ENCODE peak calls at places on chromosomes 6 and 20, in eight cellular contexts. V is tibial artery; Z is CD8-positive, alpha-beta T cell; R is foreskin fibroblast; M is AG04450; N is fibroblast of lung; U is stomach; Y is IMR-90. P is an unnamed sample.

GRCh38 chr6:139472341-139473038 is 98.0 kb upstream of the CITED2 start:
- DNase-seq in V (no peak), Z (no peak), R (no peak), M (no peak), N (peak), U (no peak), Y (peak), P (no peak)

GRCh38 chr20:18922898-18923297 is 109.3 kb downstream of the SCP2D1 start:
- DNase-seq in V (no peak), Z (no peak), R (no peak), M (no peak), N (no peak), U (no peak), Y (no peak), P (no peak)

GRCh38 chr6:128723667-128724066 is 159.3 kb upstream of the LAMA2 start:
- DNase-seq in V (no peak), Z (no peak), R (peak), M (peak), N (no peak), U (no peak), Y (peak), P (no peak)

GRCh38 chr6:163405412-163406309 is 8.9 kb upstream of the QKI start:
- DNase-seq in V (peak), Z (no peak), R (peak), M (no peak), N (no peak), U (peak), Y (no peak), P (no peak)

GRCh38 chr6:100461273-100461919 is 3.3 kb downstream of the SIM1 start:
- DNase-seq in V (no peak), Z (no peak), R (no peak), M (no peak), N (no peak), U (no peak), Y (no peak), P (no peak)

GRCh38 chr6:142946181-142946923 is 1.4 kb upstream of the HIVEP2 start:
- DNase-seq in V (peak), Z (peak), R (peak), M (peak), N (peak), U (peak), Y (peak), P (peak)

GRCh38 chr20:59010995-59011873 is 4.2 kb upstream of the CTSZ start:
- DNase-seq in V (peak), Z (no peak), R (peak), M (peak), N (peak), U (peak), Y (peak), P (no peak)

GRCh38 chr6:131453803-131454202 is 119.2 kb upstream of the ARG1 start:
- DNase-seq in V (no peak), Z (no peak), R (no peak), M (no peak), N (no peak), U (no peak), Y (no peak), P (no peak)

GRCh38 chr6:139679516-139680179 is 305.2 kb upstream of the CITED2 start:
- DNase-seq in V (no peak), Z (no peak), R (peak), M (no peak), N (peak), U (no peak), Y (peak), P (no peak)

GRCh38 chr6:146913842-146914562 is 290.2 kb upstream of the STXBP5 start:
- DNase-seq in V (peak), Z (no peak), R (peak), M (peak), N (peak), U (peak), Y (peak), P (no peak)

GRCh38 chr20:41394931-41395668 is 28.5 kb upstream of the EMILIN3 start:
- DNase-seq in V (no peak), Z (no peak), R (no peak), M (no peak), N (no peak), U (no peak), Y (no peak), P (no peak)

GRCh38 chr6:52454556-52454955 is 34.4 kb downstream of the EFHC1 start:
- DNase-seq in V (no peak), Z (no peak), R (peak), M (no peak), N (no peak), U (no peak), Y (peak), P (no peak)

GRCh38 chr6:3746119-3746691 is 5.3 kb downstream of the PXDC1 start:
- DNase-seq in V (peak), Z (no peak), R (no peak), M (no peak), N (no peak), U (peak), Y (no peak), P (no peak)

GRCh38 chr6:137148291-137149076 is 25.0 kb downstream of the IL22RA2 start:
- DNase-seq in V (no peak), Z (no peak), R (peak), M (no peak), N (peak), U (no peak), Y (peak), P (no peak)

GRCh38 chr6:1665214-1665613 is 55.5 kb downstream of the FOXC1 start:
- DNase-seq in V (no peak), Z (no peak), R (no peak), M (no peak), N (no peak), U (no peak), Y (no peak), P (no peak)

GRCh38 chr6:158816329-158816728 is 2.8 kb downstream of the EZR start:
- DNase-seq in V (no peak), Z (no peak), R (no peak), M (no peak), N (peak), U (no peak), Y (no peak), P (no peak)
- H3K4me3 ChIP-seq in V (no peak), Z (peak), R (peak), M (peak), N (peak), U (peak), Y (no peak), P (no peak)

DNA sequence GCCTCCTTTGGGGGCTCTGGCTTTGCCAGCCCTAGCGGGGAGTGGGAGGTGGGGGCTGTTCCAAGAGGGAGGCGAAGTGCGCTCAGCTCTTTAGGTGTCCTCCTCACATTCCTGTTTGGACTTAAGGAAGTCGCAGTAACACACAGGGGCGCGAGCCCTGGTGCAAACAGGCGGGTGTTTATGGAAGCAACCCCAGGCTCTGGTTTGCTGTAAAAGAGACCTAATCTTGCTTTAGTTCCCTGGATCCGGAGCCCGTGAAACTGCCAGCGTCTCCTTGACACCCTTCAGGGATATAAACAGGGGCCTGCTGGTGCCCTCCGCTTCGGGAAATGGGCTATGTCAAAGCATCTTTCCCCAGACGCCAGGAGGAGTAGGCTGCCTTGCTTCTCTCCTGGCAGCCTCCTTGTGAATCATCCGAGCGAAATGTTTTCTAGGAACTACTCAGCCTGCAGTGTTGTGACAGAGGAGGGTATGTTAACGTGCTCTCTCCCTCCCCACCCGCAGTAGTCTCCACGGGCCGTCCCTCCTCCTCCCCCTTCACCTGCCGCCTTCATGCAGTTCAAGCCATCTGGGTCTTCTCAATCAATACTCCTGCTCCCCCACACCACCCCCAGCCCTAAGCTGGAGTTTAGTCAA is 168.0 kb upstream of the LRFN2 start:
- DNase-seq in V (no peak), Z (no peak), R (no peak), M (peak), N (peak), U (no peak), Y (peak), P (no peak)
- H3K4me3 ChIP-seq in V (no peak), Z (no peak), R (no peak), M (no peak), N (no peak), U (no peak), Y (no peak), P (no peak)

DNA sequence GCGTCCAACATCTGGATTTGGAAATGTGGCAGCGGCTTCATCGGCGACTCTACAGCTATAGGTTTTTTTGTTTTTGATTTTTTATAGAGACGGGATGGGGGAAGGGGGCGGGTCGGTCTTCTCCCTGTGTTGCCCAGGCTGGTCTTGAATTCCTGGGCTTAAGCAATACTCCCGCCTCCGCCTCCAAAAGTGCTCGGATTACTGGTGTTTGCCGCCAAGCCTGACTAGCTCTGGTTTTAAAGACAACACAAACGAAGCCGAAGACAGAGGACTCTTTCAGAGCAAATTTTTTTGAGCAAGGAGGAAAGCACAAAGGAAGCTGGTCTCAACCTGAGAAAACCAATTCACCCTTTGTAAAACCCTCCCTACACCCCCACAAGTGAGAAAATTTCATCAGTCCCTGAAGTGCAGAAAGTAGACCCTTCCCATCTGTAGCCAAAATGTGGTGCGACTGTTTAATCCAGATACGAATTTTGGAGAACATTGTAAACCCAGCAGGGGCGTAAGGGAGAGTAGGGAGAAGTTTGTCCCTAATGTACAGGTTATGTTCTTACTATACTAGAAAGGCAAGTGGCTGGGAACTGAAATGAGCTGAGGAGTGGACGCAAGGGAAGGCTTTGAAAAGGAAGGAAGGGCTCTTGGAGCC is 185.9 kb downstream of the TRIM27 start:
- DNase-seq in V (no peak), Z (no peak), R (no peak), M (no peak), N (no peak), U (no peak), Y (no peak), P (no peak)
- H3K4me3 ChIP-seq in V (no peak), Z (no peak), R (no peak), M (no peak), N (no peak), U (no peak), Y (no peak), P (no peak)

GRCh38 chr6:33790910-33791309 is 2.0 kb upstream of the LEMD2 start:
- DNase-seq in V (no peak), Z (no peak), R (no peak), M (no peak), N (no peak), U (no peak), Y (no peak), P (no peak)

GRCh38 chr6:33790306-33790855 is 1.5 kb upstream of the LEMD2 start:
- DNase-seq in V (no peak), Z (no peak), R (no peak), M (no peak), N (no peak), U (no peak), Y (no peak), P (no peak)

GRCh38 chr6:33788694-33789549 is at the start of gene LEMD2:
- DNase-seq in V (peak), Z (peak), R (peak), M (peak), N (peak), U (peak), Y (peak), P (peak)

GRCh38 chr6:33787954-33788693 is 806 bp downstream of the LEMD2 start:
- DNase-seq in V (peak), Z (peak), R (peak), M (peak), N (peak), U (peak), Y (peak), P (peak)

GRCh38 chr6:33789550-33789895 is 593 bp upstream of the LEMD2 start:
- DNase-seq in V (no peak), Z (no peak), R (no peak), M (no peak), N (no peak), U (no peak), Y (no peak), P (no peak)
- H3K4me3 ChIP-seq in V (peak), Z (peak), R (peak), M (peak), N (peak), U (peak), Y (peak), P (peak)

GRCh38 chr6:10411131-10411914 is 3.6 kb downstream of the TFAP2A start:
- DNase-seq in V (no peak), Z (no peak), R (no peak), M (no peak), N (no peak), U (no peak), Y (no peak), P (no peak)

GRCh38 chr6:10409160-10409765 is 5.6 kb downstream of the TFAP2A start:
- DNase-seq in V (no peak), Z (no peak), R (no peak), M (no peak), N (no peak), U (no peak), Y (no peak), P (no peak)

GRCh38 chr6:10411915-10412164 is 3.0 kb downstream of the TFAP2A start:
- DNase-seq in V (no peak), Z (no peak), R (no peak), M (no peak), N (no peak), U (no peak), Y (no peak), P (no peak)

GRCh38 chr6:10410214-10410873 is 4.5 kb downstream of the TFAP2A start:
- DNase-seq in V (no peak), Z (no peak), R (no peak), M (no peak), N (no peak), U (no peak), Y (no peak), P (no peak)

GRCh38 chr6:10409766-10410209 is 5.1 kb downstream of the TFAP2A start:
- DNase-seq in V (no peak), Z (no peak), R (no peak), M (no peak), N (no peak), U (no peak), Y (no peak), P (no peak)
- H3K4me3 ChIP-seq in V (no peak), Z (no peak), R (peak), M (peak), N (no peak), U (no peak), Y (peak), P (no peak)

GRCh38 chr20:64053841-64054661 is 4.6 kb upstream of the SOX18 start:
- DNase-seq in V (no peak), Z (no peak), R (no peak), M (no peak), N (peak), U (no peak), Y (no peak), P (no peak)
- H3K4me3 ChIP-seq in V (no peak), Z (no peak), R (no peak), M (no peak), N (no peak), U (no peak), Y (no peak), P (no peak)

DNA sequence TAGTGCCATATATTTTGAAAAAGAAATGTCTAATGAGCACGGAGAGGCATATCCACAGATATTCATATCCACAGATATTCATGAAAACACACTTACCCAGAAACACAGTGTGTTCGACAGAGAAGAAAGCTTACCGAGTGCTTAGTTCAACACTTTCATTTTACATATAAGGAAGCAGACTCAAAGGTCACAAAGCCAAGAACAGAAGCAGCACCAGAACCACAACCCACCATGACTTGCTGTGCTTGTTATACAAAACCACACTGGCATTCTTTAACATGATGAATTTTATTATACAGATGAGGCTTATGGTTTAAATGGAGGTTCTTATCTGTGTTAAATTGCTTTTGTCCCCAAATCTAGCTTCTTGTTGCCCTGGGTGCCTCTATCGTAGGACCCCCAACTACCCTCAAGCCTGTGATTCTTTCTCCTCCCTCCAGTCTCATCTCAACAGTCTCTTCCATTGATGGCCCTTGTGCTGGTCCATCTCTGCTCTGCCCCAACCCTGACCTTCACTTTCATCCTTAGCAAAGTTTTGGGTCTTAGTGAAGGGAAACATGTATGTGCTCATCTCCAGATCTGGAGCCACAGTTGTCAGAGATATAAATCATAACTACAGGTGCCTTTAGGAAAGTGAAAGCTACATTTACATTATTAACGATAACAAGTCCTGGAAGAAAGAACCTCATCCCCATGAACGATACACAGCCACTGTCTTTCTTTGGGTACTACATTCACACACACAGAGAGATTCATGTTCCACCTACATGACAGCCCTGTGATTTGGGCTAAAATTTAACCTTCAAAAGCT is 40.0 kb downstream of the SF3B5 start:
- DNase-seq in V (no peak), Z (peak), R (no peak), M (no peak), N (no peak), U (no peak), Y (no peak), P (peak)
- H3K4me3 ChIP-seq in V (no peak), Z (peak), R (no peak), M (no peak), N (no peak), U (no peak), Y (no peak), P (peak)

GRCh38 chr6:44559486-44560270 is 172.2 kb downstream of the CDC5L start:
- DNase-seq in V (peak), Z (no peak), R (no peak), M (no peak), N (no peak), U (no peak), Y (no peak), P (no peak)

GRCh38 chr6:44560458-44561061 is 173.1 kb downstream of the CDC5L start:
- DNase-seq in V (no peak), Z (no peak), R (no peak), M (no peak), N (no peak), U (no peak), Y (no peak), P (no peak)

GRCh38 chr6:44561832-44562496 is 174.5 kb downstream of the CDC5L start:
- DNase-seq in V (peak), Z (no peak), R (no peak), M (no peak), N (no peak), U (no peak), Y (no peak), P (no peak)

GRCh38 chr6:44563397-44563796 is 175.9 kb downstream of the CDC5L start:
- DNase-seq in V (no peak), Z (no peak), R (no peak), M (no peak), N (peak), U (no peak), Y (peak), P (no peak)

DNA sequence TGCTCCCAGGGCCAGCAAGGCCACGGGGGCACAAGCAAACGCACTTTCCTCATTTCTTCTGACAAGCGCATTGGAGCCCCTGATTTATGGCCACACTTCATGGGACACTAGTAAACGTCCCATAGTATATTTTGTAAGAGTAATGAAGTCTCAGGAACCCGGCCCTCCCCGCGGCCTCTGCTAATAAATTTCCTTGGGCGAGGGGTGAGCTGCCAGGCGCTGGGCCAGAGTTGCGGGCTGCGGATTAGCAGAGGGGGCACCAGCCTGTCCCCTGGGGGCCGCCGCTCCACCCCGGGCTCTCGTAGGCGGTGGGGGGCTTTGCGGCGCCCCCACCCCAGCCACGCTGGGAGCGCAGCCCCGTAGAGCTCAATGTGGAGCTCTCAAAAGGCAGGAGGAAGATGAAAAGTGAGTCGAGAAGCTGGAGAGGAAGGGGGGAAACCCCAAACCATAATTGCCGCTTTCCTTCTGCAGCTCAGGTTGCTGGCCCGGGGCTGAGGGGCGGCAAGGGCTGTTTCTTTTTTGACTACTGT is 173.6 kb downstream of the CDC5L start:
- DNase-seq in V (peak), Z (no peak), R (no peak), M (no peak), N (no peak), U (no peak), Y (no peak), P (peak)
- H3K4me3 ChIP-seq in V (no peak), Z (no peak), R (no peak), M (no peak), N (no peak), U (no peak), Y (no peak), P (peak)

GRCh38 chr6:27579973-27580372 is 107.1 kb upstream of the ZNF184 start:
- DNase-seq in V (no peak), Z (no peak), R (no peak), M (no peak), N (no peak), U (no peak), Y (no peak), P (no peak)
- H3K4me3 ChIP-seq in V (no peak), Z (no peak), R (no peak), M (no peak), N (no peak), U (no peak), Y (no peak), P (no peak)

GRCh38 chr6:25366785-25367657 is 87.8 kb downstream of the CARMIL1 start:
- DNase-seq in V (no peak), Z (peak), R (no peak), M (no peak), N (no peak), U (no peak), Y (no peak), P (peak)
- H3K4me3 ChIP-seq in V (no peak), Z (peak), R (no peak), M (no peak), N (no peak), U (no peak), Y (no peak), P (peak)